ENCODE peak calls at places on chromosomes 5 and 9, in eight cellular contexts. V is stomach; W is gastrocnemius medialis; F is spleen; J is lower lobe of right lung; U is CD8-positive, alpha-beta memory T cell; E is transverse colon; T is CD4-positive, CD25-positive, alpha-beta regulatory T cell. R is an unnamed sample.

GRCh38 chr9:32136700-32137339 is 247.6 kb upstream of the ACO1 start:
- DNase-seq in V (no peak), W (no peak), F (no peak), J (no peak), U (no peak), E (no peak), T (no peak), R (no peak)

GRCh38 chr9:16414451-16414850 is 456.0 kb downstream of the BNC2 start:
- DNase-seq in V (no peak), W (no peak), F (no peak), J (no peak), U (no peak), E (no peak), T (no peak), R (no peak)

GRCh38 chr5:42949348-42950090 is 90.6 kb downstream of the ANXA2R start:
- DNase-seq in V (peak; percentile 58), W (no peak), F (peak; percentile 92), J (peak; percentile 82), U (peak; percentile 82), E (peak; percentile 76), T (peak; percentile 56), R (peak; percentile 31)

GRCh38 chr5:6328173-6328572 is 50.2 kb downstream of the MED10 start:
- DNase-seq in V (no peak), W (no peak), F (no peak), J (no peak), U (no peak), E (no peak), T (no peak), R (no peak)

GRCh38 chr9:124450241-124450924 is at the start of gene ADGRD2:
- DNase-seq in V (no peak), W (no peak), F (peak; percentile 67), J (no peak), U (no peak), E (no peak), T (no peak), R (peak; percentile 15)

GRCh38 chr9:23781111-23781510 is 44.9 kb downstream of the ELAVL2 start:
- DNase-seq in V (no peak), W (no peak), F (no peak), J (no peak), U (no peak), E (no peak), T (no peak), R (no peak)

GRCh38 chr9:77163889-77164288 is 13.4 kb upstream of the VPS13A start:
- DNase-seq in V (no peak), W (no peak), F (no peak), J (no peak), U (no peak), E (no peak), T (no peak), R (no peak)

GRCh38 chr5:65790371-65791163 is 68.6 kb downstream of the NLN start:
- DNase-seq in V (no peak), W (no peak), F (no peak), J (peak; percentile 51), U (no peak), E (no peak), T (no peak), R (no peak)

GRCh38 chr5:78570646-78571045 is 77.9 kb downstream of the LHFPL2 start:
- DNase-seq in V (no peak), W (no peak), F (no peak), J (no peak), U (no peak), E (no peak), T (no peak), R (no peak)

GRCh38 chr9:20636883-20637440 is 14.7 kb upstream of the MLLT3 start:
- DNase-seq in V (no peak), W (no peak), F (no peak), J (no peak), U (no peak), E (no peak), T (no peak), R (no peak)

GRCh38 chr5:141199359-141200235 is at the start of gene PCDHB11:
- DNase-seq in V (no peak), W (no peak), F (no peak), J (no peak), U (no peak), E (no peak), T (no peak), R (no peak)

GRCh38 chr5:173472164-173472563 is 143.9 kb upstream of the STC2 start:
- DNase-seq in V (peak; percentile 73), W (peak; percentile 81), F (no peak), J (no peak), U (no peak), E (peak; percentile 26), T (no peak), R (no peak)

GRCh38 chr9:34993502-34994428 is 4.2 kb downstream of the DNAJB5 start:
- DNase-seq in V (peak; percentile 35), W (peak; percentile 88), F (peak; percentile 74), J (no peak), U (no peak), E (peak; percentile 52), T (no peak), R (no peak)

GRCh38 chr5:51566940-51567339 is 183.7 kb downstream of the ISL1 start:
- DNase-seq in V (no peak), W (no peak), F (no peak), J (no peak), U (no peak), E (no peak), T (no peak), R (no peak)

GRCh38 chr5:9538504-9538903 is 7.4 kb downstream of the SEMA5A start:
- DNase-seq in V (no peak), W (no peak), F (no peak), J (no peak), U (no peak), E (no peak), T (no peak), R (no peak)

GRCh38 chr5:172602712-172603289 is 38.3 kb upstream of the NEURL1B start:
- DNase-seq in V (no peak), W (no peak), F (peak; percentile 48), J (no peak), U (no peak), E (no peak), T (no peak), R (no peak)

GRCh38 chr9:7121055-7121454 is 363.3 kb downstream of the KDM4C start:
- DNase-seq in V (no peak), W (no peak), F (no peak), J (no peak), U (no peak), E (no peak), T (no peak), R (no peak)

GRCh38 chr5:179160584-179160983 is 100.4 kb downstream of the ZNF354C start:
- DNase-seq in V (no peak), W (no peak), F (no peak), J (no peak), U (no peak), E (no peak), T (no peak), R (no peak)

GRCh38 chr5:174760721-174761120 is 36.3 kb downstream of the MSX2 start:
- DNase-seq in V (no peak), W (no peak), F (no peak), J (no peak), U (no peak), E (no peak), T (no peak), R (no peak)

GRCh38 chr5:168370826-168371225 is 79.4 kb downstream of the WWC1 start:
- DNase-seq in V (no peak), W (no peak), F (no peak), J (no peak), U (no peak), E (no peak), T (no peak), R (no peak)

DNA sequence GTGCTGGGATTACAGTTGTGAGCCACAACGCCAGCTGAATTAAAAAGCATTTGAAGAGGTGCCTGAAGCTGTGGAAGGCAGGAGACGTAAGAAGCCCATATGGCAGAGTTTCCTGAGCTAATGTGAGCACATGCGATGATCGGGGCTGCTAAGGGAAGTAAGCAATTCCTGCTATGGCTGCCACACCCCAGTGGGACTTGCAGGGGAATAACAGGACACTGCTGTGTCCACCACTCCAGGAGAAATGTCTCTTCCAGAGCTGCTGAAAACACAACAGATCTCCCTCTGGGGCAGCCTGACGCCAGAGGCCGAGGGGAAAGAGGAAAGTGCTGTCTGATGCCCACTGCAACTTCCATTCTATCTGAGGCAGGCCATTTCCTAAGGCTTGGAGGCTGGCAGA is 46.2 kb upstream of the ANKRD55 start:
- DNase-seq in V (no peak), W (no peak), F (no peak), J (no peak), U (no peak), E (no peak), T (no peak), R (no peak)
- H3K27ac ChIP-seq in V (no peak overlapping the region), W (no peak overlapping the region), F (no peak overlapping the region), J (no peak overlapping the region), U (no peak overlapping the region), E (no peak overlapping the region), T (no peak overlapping the region), R (peak overlapping the region; percentile 21)

DNA sequence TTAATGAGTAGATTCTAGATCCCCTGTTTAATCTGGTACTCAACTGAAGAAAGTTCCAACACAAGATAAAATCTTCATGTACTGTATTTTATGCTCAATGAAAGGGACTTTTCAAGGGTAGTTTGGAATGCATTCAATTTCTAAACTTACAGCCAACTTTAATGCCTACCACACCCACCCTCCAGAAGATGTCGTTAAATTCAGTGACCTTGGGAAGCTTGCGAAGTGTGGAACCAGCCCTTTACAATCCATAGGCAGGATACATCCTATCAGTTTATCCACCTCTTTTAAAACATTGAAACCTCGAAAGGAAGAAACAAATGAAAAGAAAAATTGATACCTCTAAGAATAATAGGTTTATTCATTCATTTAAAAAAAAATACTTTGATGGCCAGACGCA is 20.2 kb downstream of the TRPM6 start:
- DNase-seq in V (no peak), W (no peak), F (no peak), J (no peak), U (no peak), E (no peak), T (no peak), R (no peak)
- H3K4me3 ChIP-seq in V (no peak overlapping the region), W (no peak overlapping the region), F (no peak overlapping the region), J (no peak overlapping the region), U (no peak overlapping the region), E (no peak overlapping the region), T (no peak overlapping the region), R (no peak overlapping the region)

DNA sequence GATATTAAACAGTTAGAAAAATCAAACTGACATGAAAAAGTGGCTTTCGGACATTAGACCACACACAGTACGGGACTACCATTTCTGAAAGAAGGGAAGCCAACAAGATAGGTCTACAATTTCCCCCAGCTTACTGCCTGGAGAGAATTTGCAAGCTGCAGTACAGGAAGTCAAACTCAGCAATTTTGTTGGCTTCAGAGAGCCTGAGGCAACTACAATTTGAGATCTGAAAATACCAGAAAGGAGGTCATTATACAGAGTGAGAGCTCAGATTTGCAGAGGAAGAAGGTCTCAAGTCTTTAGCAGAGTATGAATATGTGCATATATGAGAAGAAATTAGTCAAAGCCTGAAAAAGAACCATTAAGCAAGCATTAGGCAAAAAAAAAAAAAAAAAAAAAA is 83.0 kb downstream of the OXCT1 start:
- DNase-seq in V (no peak), W (no peak), F (no peak), J (no peak), U (no peak), E (no peak), T (no peak), R (no peak)
- H3K27ac ChIP-seq in V (no peak overlapping the region), W (no peak overlapping the region), F (no peak overlapping the region), J (no peak overlapping the region), U (no peak overlapping the region), E (no peak overlapping the region), T (no peak overlapping the region), R (no peak overlapping the region)

DNA sequence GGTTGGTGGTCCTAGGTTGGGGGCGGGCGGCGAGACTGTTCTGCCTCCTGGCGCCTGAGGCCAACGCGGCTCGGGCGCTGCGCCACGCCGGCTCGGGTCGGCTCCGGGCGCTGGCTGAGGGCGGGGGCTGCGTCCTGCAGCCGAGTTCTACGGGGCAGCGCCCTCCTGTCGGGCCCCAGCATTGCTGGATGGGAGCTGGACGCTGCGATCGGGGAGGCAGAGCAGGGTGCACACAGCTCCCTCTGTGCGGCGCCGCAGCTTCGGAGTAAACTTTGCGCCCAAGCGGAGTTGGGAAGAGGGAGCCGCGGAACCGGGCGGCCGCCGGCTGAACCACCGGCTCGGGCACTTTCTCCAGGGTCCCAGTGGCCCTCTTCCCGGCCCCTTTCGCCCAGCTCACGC is 530 bp downstream of the PRDM6 start:
- DNase-seq in V (no peak), W (no peak), F (no peak), J (no peak), U (no peak), E (no peak), T (no peak), R (no peak)
- H3K4me3 ChIP-seq in V (peak overlapping the region; percentile 58), W (peak overlapping the region; percentile 62), F (peak overlapping the region; percentile 49), J (peak overlapping the region; percentile 62), U (no peak overlapping the region), E (peak overlapping the region; percentile 46), T (no peak overlapping the region), R (peak overlapping the region; percentile 47)

R was measured in pancreas.